ENCODE peak calls at places on chromosomes 6 and 20, in five cellular contexts. One of them, this sample, is unnamed.

GRCh38 chr20:13525225-13525940 is 113.3 kb downstream of the TASP1 start:
- DNase-seq in upper lobe of right lung: no peak
- DNase-seq in astrocyte of the spinal cord: peak
- DNase-seq in CD4-positive, alpha-beta memory T cell: no peak
- DNase-seq in body of pancreas: no peak
- DNase-seq in this sample: no peak

GRCh38 chr20:25469558-25469957 is 62.1 kb downstream of the GINS1 start:
- DNase-seq in upper lobe of right lung: no peak
- DNase-seq in astrocyte of the spinal cord: no peak
- DNase-seq in CD4-positive, alpha-beta memory T cell: no peak
- DNase-seq in body of pancreas: no peak
- DNase-seq in this sample: no peak

GRCh38 chr20:34922654-34923381 is 32.8 kb downstream of the GSS start:
- DNase-seq in upper lobe of right lung: no peak
- DNase-seq in astrocyte of the spinal cord: peak
- DNase-seq in CD4-positive, alpha-beta memory T cell: no peak
- DNase-seq in body of pancreas: peak
- DNase-seq in this sample: no peak

GRCh38 chr20:62315773-62316172 is 13.0 kb downstream of the ADRM1 start:
- DNase-seq in upper lobe of right lung: no peak
- DNase-seq in astrocyte of the spinal cord: no peak
- DNase-seq in CD4-positive, alpha-beta memory T cell: peak
- DNase-seq in body of pancreas: no peak
- DNase-seq in this sample: no peak

GRCh38 chr6:16824804-16825777 is 63.8 kb upstream of the ATXN1 start:
- DNase-seq in upper lobe of right lung: no peak
- DNase-seq in astrocyte of the spinal cord: no peak
- DNase-seq in CD4-positive, alpha-beta memory T cell: no peak
- DNase-seq in body of pancreas: no peak
- DNase-seq in this sample: no peak

GRCh38 chr6:1404066-1404712 is 14.8 kb downstream of the FOXF2 start:
- DNase-seq in upper lobe of right lung: no peak
- DNase-seq in astrocyte of the spinal cord: peak
- DNase-seq in CD4-positive, alpha-beta memory T cell: no peak
- DNase-seq in body of pancreas: no peak
- DNase-seq in this sample: no peak

GRCh38 chr6:38775870-38776269 is 60.8 kb downstream of the DNAH8 start:
- DNase-seq in upper lobe of right lung: no peak
- DNase-seq in astrocyte of the spinal cord: no peak
- DNase-seq in CD4-positive, alpha-beta memory T cell: no peak
- DNase-seq in body of pancreas: no peak
- DNase-seq in this sample: no peak

GRCh38 chr6:7675353-7675945 is 50.5 kb upstream of the BMP6 start:
- DNase-seq in upper lobe of right lung: no peak
- DNase-seq in astrocyte of the spinal cord: no peak
- DNase-seq in CD4-positive, alpha-beta memory T cell: no peak
- DNase-seq in body of pancreas: no peak
- DNase-seq in this sample: no peak

GRCh38 chr20:21259346-21259745 is 43.8 kb upstream of the XRN2 start:
- DNase-seq in upper lobe of right lung: no peak
- DNase-seq in astrocyte of the spinal cord: no peak
- DNase-seq in CD4-positive, alpha-beta memory T cell: no peak
- DNase-seq in body of pancreas: no peak
- DNase-seq in this sample: no peak

GRCh38 chr6:114339706-114340105 is 3.1 kb downstream of the HS3ST5 start:
- DNase-seq in upper lobe of right lung: no peak
- DNase-seq in astrocyte of the spinal cord: peak
- DNase-seq in CD4-positive, alpha-beta memory T cell: no peak
- DNase-seq in body of pancreas: no peak
- DNase-seq in this sample: no peak

GRCh38 chr20:24863356-24863755 is 85.7 kb upstream of the CST7 start:
- DNase-seq in upper lobe of right lung: no peak
- DNase-seq in astrocyte of the spinal cord: peak
- DNase-seq in CD4-positive, alpha-beta memory T cell: no peak
- DNase-seq in body of pancreas: no peak
- DNase-seq in this sample: no peak

GRCh38 chr6:32932132-32932868 is 8.5 kb downstream of the HLA-DMB start:
- DNase-seq in upper lobe of right lung: no peak
- DNase-seq in astrocyte of the spinal cord: peak
- DNase-seq in CD4-positive, alpha-beta memory T cell: no peak
- DNase-seq in body of pancreas: no peak
- DNase-seq in this sample: no peak

GRCh38 chr6:125544819-125545218 is 204.6 kb upstream of the HEY2 start:
- DNase-seq in upper lobe of right lung: no peak
- DNase-seq in astrocyte of the spinal cord: no peak
- DNase-seq in CD4-positive, alpha-beta memory T cell: no peak
- DNase-seq in body of pancreas: no peak
- DNase-seq in this sample: no peak

GRCh38 chr20:62755817-62756724 is 40.2 kb upstream of the MRGBP start:
- DNase-seq in upper lobe of right lung: no peak
- DNase-seq in astrocyte of the spinal cord: no peak
- DNase-seq in CD4-positive, alpha-beta memory T cell: no peak
- DNase-seq in body of pancreas: no peak
- DNase-seq in this sample: no peak

GRCh38 chr20:62066339-62066982 is 780 bp upstream of the TAF4 start:
- DNase-seq in upper lobe of right lung: peak
- DNase-seq in astrocyte of the spinal cord: peak
- DNase-seq in CD4-positive, alpha-beta memory T cell: peak
- DNase-seq in body of pancreas: peak
- DNase-seq in this sample: no peak

GRCh38 chr20:19855426-19855825 is 97.4 kb downstream of the RIN2 start:
- DNase-seq in upper lobe of right lung: no peak
- DNase-seq in astrocyte of the spinal cord: no peak
- DNase-seq in CD4-positive, alpha-beta memory T cell: no peak
- DNase-seq in body of pancreas: no peak
- DNase-seq in this sample: no peak

GRCh38 chr20:19851863-19852262 is 93.8 kb downstream of the RIN2 start:
- DNase-seq in upper lobe of right lung: no peak
- DNase-seq in astrocyte of the spinal cord: no peak
- DNase-seq in CD4-positive, alpha-beta memory T cell: no peak
- DNase-seq in body of pancreas: no peak
- DNase-seq in this sample: no peak

GRCh38 chr20:19847383-19847782 is 89.3 kb downstream of the RIN2 start:
- DNase-seq in upper lobe of right lung: no peak
- DNase-seq in astrocyte of the spinal cord: no peak
- DNase-seq in CD4-positive, alpha-beta memory T cell: no peak
- DNase-seq in body of pancreas: no peak
- DNase-seq in this sample: no peak

GRCh38 chr20:19849341-19850189 is 91.5 kb downstream of the RIN2 start:
- DNase-seq in upper lobe of right lung: no peak
- DNase-seq in astrocyte of the spinal cord: peak
- DNase-seq in CD4-positive, alpha-beta memory T cell: no peak
- DNase-seq in body of pancreas: no peak
- DNase-seq in this sample: no peak

DNA sequence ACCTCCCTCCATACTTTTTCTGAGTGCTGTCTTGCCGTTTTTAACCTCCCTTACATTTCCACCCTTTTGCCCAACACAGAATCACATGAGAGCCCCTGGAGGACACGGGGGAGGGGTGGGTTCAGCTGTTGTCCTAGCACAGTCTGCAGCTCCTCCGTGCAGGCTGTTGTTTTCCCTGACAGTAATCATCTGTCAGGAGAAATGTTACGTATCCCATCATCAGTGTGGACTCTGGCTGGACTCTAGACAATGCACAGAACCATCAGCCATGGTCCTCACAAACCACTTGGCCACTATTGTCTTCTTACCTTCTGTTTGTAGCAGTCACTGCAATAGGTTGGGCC is 92.1 kb downstream of the RIN2 start:
- DNase-seq in upper lobe of right lung: no peak
- DNase-seq in astrocyte of the spinal cord: no peak
- DNase-seq in CD4-positive, alpha-beta memory T cell: no peak
- DNase-seq in body of pancreas: no peak
- DNase-seq in this sample: no peak
- H3K4me3 ChIP-seq in upper lobe of right lung: no peak
- H3K4me3 ChIP-seq in astrocyte of the spinal cord: no peak
- H3K4me3 ChIP-seq in CD4-positive, alpha-beta memory T cell: no peak
- H3K4me3 ChIP-seq in body of pancreas: no peak
- H3K4me3 ChIP-seq in this sample: no peak

GRCh38 chr6:169085466-169085865 is 168.2 kb downstream of the THBS2 start:
- DNase-seq in upper lobe of right lung: no peak
- DNase-seq in astrocyte of the spinal cord: no peak
- DNase-seq in CD4-positive, alpha-beta memory T cell: no peak
- DNase-seq in body of pancreas: no peak
- DNase-seq in this sample: no peak

GRCh38 chr6:169086020-169086419 is 167.6 kb downstream of the THBS2 start:
- DNase-seq in upper lobe of right lung: no peak
- DNase-seq in astrocyte of the spinal cord: no peak
- DNase-seq in CD4-positive, alpha-beta memory T cell: no peak
- DNase-seq in body of pancreas: no peak
- DNase-seq in this sample: no peak

GRCh38 chr6:169082093-169082492 is 171.6 kb downstream of the THBS2 start:
- DNase-seq in upper lobe of right lung: no peak
- DNase-seq in astrocyte of the spinal cord: no peak
- DNase-seq in CD4-positive, alpha-beta memory T cell: no peak
- DNase-seq in body of pancreas: no peak
- DNase-seq in this sample: no peak

GRCh38 chr6:169082817-169083540 is 170.7 kb downstream of the THBS2 start:
- DNase-seq in upper lobe of right lung: no peak
- DNase-seq in astrocyte of the spinal cord: no peak
- DNase-seq in CD4-positive, alpha-beta memory T cell: no peak
- DNase-seq in body of pancreas: no peak
- DNase-seq in this sample: no peak

GRCh38 chr6:169084067-169084466 is 169.6 kb downstream of the THBS2 start:
- DNase-seq in upper lobe of right lung: no peak
- DNase-seq in astrocyte of the spinal cord: no peak
- DNase-seq in CD4-positive, alpha-beta memory T cell: no peak
- DNase-seq in body of pancreas: no peak
- DNase-seq in this sample: no peak
- H3K4me3 ChIP-seq in upper lobe of right lung: no peak
- H3K4me3 ChIP-seq in astrocyte of the spinal cord: no peak
- H3K4me3 ChIP-seq in CD4-positive, alpha-beta memory T cell: no peak
- H3K4me3 ChIP-seq in body of pancreas: no peak
- H3K4me3 ChIP-seq in this sample: no peak

GRCh38 chr6:41474213-41474933 is 71.8 kb upstream of the FOXP4 start:
- DNase-seq in upper lobe of right lung: no peak
- DNase-seq in astrocyte of the spinal cord: no peak
- DNase-seq in CD4-positive, alpha-beta memory T cell: no peak
- DNase-seq in body of pancreas: no peak
- DNase-seq in this sample: no peak

GRCh38 chr6:41470341-41471063 is 75.7 kb upstream of the FOXP4 start:
- DNase-seq in upper lobe of right lung: peak
- DNase-seq in astrocyte of the spinal cord: peak
- DNase-seq in CD4-positive, alpha-beta memory T cell: no peak
- DNase-seq in body of pancreas: no peak
- DNase-seq in this sample: no peak

GRCh38 chr6:41469156-41469950 is 76.8 kb upstream of the FOXP4 start:
- DNase-seq in upper lobe of right lung: peak
- DNase-seq in astrocyte of the spinal cord: no peak
- DNase-seq in CD4-positive, alpha-beta memory T cell: no peak
- DNase-seq in body of pancreas: no peak
- DNase-seq in this sample: no peak

GRCh38 chr6:41469951-41470340 is 76.2 kb upstream of the FOXP4 start:
- DNase-seq in upper lobe of right lung: peak
- DNase-seq in astrocyte of the spinal cord: peak
- DNase-seq in CD4-positive, alpha-beta memory T cell: no peak
- DNase-seq in body of pancreas: no peak
- DNase-seq in this sample: no peak

GRCh38 chr6:41471064-41471895 is 74.9 kb upstream of the FOXP4 start:
- DNase-seq in upper lobe of right lung: no peak
- DNase-seq in astrocyte of the spinal cord: no peak
- DNase-seq in CD4-positive, alpha-beta memory T cell: no peak
- DNase-seq in body of pancreas: no peak
- DNase-seq in this sample: no peak
- H3K4me3 ChIP-seq in upper lobe of right lung: no peak
- H3K4me3 ChIP-seq in astrocyte of the spinal cord: no peak
- H3K4me3 ChIP-seq in CD4-positive, alpha-beta memory T cell: no peak
- H3K4me3 ChIP-seq in body of pancreas: no peak
- H3K4me3 ChIP-seq in this sample: no peak

GRCh38 chr6:128158496-128158895 is 257.6 kb upstream of the THEMIS start:
- DNase-seq in upper lobe of right lung: no peak
- DNase-seq in astrocyte of the spinal cord: peak
- DNase-seq in CD4-positive, alpha-beta memory T cell: no peak
- DNase-seq in body of pancreas: no peak
- DNase-seq in this sample: no peak
- H3K4me3 ChIP-seq in upper lobe of right lung: no peak
- H3K4me3 ChIP-seq in astrocyte of the spinal cord: no peak
- H3K4me3 ChIP-seq in CD4-positive, alpha-beta memory T cell: no peak
- H3K4me3 ChIP-seq in body of pancreas: no peak
- H3K4me3 ChIP-seq in this sample: no peak

GRCh38 chr6:87700729-87701675 is 1.0 kb downstream of the AKIRIN2 start:
- DNase-seq in upper lobe of right lung: no peak
- DNase-seq in astrocyte of the spinal cord: peak
- DNase-seq in CD4-positive, alpha-beta memory T cell: peak
- DNase-seq in body of pancreas: peak
- DNase-seq in this sample: no peak

GRCh38 chr6:87697581-87698552 is 4.2 kb downstream of the AKIRIN2 start:
- DNase-seq in upper lobe of right lung: no peak
- DNase-seq in astrocyte of the spinal cord: peak
- DNase-seq in CD4-positive, alpha-beta memory T cell: no peak
- DNase-seq in body of pancreas: no peak
- DNase-seq in this sample: no peak

GRCh38 chr6:87700351-87700728 is 1.7 kb downstream of the AKIRIN2 start:
- DNase-seq in upper lobe of right lung: no peak
- DNase-seq in astrocyte of the spinal cord: no peak
- DNase-seq in CD4-positive, alpha-beta memory T cell: no peak
- DNase-seq in body of pancreas: no peak
- DNase-seq in this sample: no peak

GRCh38 chr6:87699576-87699975 is 2.5 kb downstream of the AKIRIN2 start:
- DNase-seq in upper lobe of right lung: no peak
- DNase-seq in astrocyte of the spinal cord: no peak
- DNase-seq in CD4-positive, alpha-beta memory T cell: no peak
- DNase-seq in body of pancreas: no peak
- DNase-seq in this sample: no peak

DNA sequence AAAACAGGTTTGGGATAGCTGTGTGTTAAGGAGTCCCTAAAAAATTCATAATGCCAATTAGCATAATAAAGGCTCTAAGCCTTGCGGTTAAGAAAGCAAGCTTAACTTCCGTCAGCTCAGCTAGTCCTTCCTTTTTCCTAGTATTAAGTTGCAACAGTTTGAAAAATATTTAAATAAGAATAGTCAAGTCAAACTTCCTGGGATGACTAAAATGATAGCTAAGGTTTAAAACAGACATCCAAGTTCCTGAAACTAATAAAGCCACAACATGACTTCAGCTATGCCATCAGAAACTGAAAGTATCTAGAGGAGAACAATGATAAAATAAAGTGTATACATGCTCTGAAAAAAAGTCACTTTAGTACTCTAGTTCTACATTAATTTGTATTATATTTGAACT is 3.4 kb downstream of the AKIRIN2 start:
- DNase-seq in upper lobe of right lung: no peak
- DNase-seq in astrocyte of the spinal cord: peak
- DNase-seq in CD4-positive, alpha-beta memory T cell: no peak
- DNase-seq in body of pancreas: no peak
- DNase-seq in this sample: no peak
- H3K4me3 ChIP-seq in upper lobe of right lung: peak
- H3K4me3 ChIP-seq in astrocyte of the spinal cord: peak
- H3K4me3 ChIP-seq in CD4-positive, alpha-beta memory T cell: peak
- H3K4me3 ChIP-seq in body of pancreas: no peak
- H3K4me3 ChIP-seq in this sample: no peak

This sample was measured in Jurkat, Clone E6-1.